ENCODE peak calls at places on chromosomes 12 and 14, in four cellular contexts. E, K, O and P are unnamed samples.

GRCh38 chr14:59454131-59454530 is 11.0 kb downstream of the GPR135 start:
- DNase-seq in E (peak; percentile 94), K (peak; percentile 34), O (no peak), P (no peak)

GRCh38 chr14:79165460-79166080 is 995.4 kb downstream of the NRXN3 start:
- DNase-seq in E (no peak), K (no peak), O (no peak), P (no peak)

GRCh38 chr12:65740506-65740872 is 83.8 kb upstream of the HMGA2 start:
- DNase-seq in E (no peak), K (no peak), O (no peak), P (no peak)

GRCh38 chr14:61620130-61620946 is 75.0 kb upstream of the HIF1A start:
- DNase-seq in E (peak; percentile 56), K (no peak), O (no peak), P (no peak)

GRCh38 chr14:80930836-80931389 is 10.6 kb downstream of the CEP128 start:
- DNase-seq in E (peak; percentile 77), K (no peak), O (no peak), P (no peak)

GRCh38 chr12:72057330-72057911 is 118.8 kb downstream of the TPH2 start:
- DNase-seq in E (no peak), K (no peak), O (no peak), P (no peak)

GRCh38 chr14:32710351-32711102 is 228.2 kb upstream of the NPAS3 start:
- DNase-seq in E (no peak), K (no peak), O (no peak), P (no peak)

GRCh38 chr12:109597795-109598427 is 24.3 kb downstream of the MVK start:
- DNase-seq in E (peak; percentile 91), K (peak; percentile 91), O (peak; percentile 83), P (peak; percentile 86)

GRCh38 chr12:27382126-27382795 is 49.6 kb downstream of the BMAL2 start:
- DNase-seq in E (peak; percentile 33), K (no peak), O (no peak), P (no peak)

GRCh38 chr14:68569970-68570409 is 222.9 kb downstream of the ZFP36L1 start:
- DNase-seq in E (peak; percentile 37), K (peak; percentile 25), O (no peak), P (no peak)

GRCh38 chr14:56044196-56044595 is 74.0 kb upstream of the PELI2 start:
- DNase-seq in E (no peak), K (no peak), O (no peak), P (no peak)

GRCh38 chr12:54161481-54162437 is 27.0 kb downstream of the SMUG1 start:
- DNase-seq in E (no peak), K (no peak), O (no peak), P (no peak)

GRCh38 chr12:111953455-111953854 is 59.5 kb downstream of the TMEM116 start:
- DNase-seq in E (no peak), K (no peak), O (no peak), P (no peak)

GRCh38 chr14:104544362-104544761 is 35.2 kb upstream of the C14orf180 start:
- DNase-seq in E (no peak), K (peak; percentile 5), O (no peak), P (no peak)

GRCh38 chr14:98412431-98412830 is 859.6 kb downstream of the BCL11B start:
- DNase-seq in E (no peak), K (no peak), O (no peak), P (no peak)

GRCh38 chr14:92437729-92438280 is 75.8 kb upstream of the RIN3 start:
- DNase-seq in E (no peak), K (no peak), O (no peak), P (no peak)

GRCh38 chr14:64834965-64835364 is 44.7 kb downstream of the SPTB start:
- DNase-seq in E (no peak), K (no peak), O (no peak), P (no peak)

GRCh38 chr12:12562016-12562483 is 613 bp downstream of the DUSP16 start:
- DNase-seq in E (peak; percentile 4), K (peak; percentile 46), O (peak; percentile 31), P (peak; percentile 36)

DNA sequence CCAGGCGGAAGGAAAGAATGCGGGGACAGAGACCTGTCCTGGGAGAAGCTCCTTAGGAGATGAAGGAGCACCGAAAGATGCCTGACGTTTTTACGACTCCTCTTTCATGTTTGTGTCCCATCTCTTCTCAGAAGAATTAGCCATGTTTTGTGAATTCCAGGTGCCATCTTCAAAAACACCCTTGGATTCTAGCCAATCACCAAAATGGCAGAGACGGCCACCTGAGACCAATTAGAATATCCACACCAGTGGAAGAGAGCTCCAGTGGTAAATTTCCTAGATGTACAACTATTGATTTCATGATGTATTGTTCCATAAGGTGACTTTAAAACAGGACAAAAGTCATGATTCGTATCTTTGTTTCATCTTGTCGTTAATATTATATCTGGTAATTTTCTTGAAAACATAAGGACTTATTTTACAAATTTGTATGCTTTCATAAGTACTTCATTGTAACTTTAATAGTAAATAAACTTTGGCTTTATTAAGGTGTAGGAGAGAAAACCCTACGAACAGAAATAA is 62.3 kb upstream of the NUDT4 start:
- DNase-seq in E (no peak), K (no peak), O (no peak), P (no peak)
- H3K4me1 ChIP-seq in E (peaks cover 8% of the 10 kb centered on the region), K (no peaks in the 10 kb centered on the region), O (no peaks in the 10 kb centered on the region), P (no peaks in the 10 kb centered on the region)

GRCh38 chr12:48019639-48020265 is 15.5 kb upstream of the COL2A1 start:
- DNase-seq in E (no peak), K (no peak), O (no peak), P (no peak)

GRCh38 chr12:48023386-48023785 is 19.1 kb upstream of the COL2A1 start:
- DNase-seq in E (no peak), K (peak; percentile 61), O (no peak), P (peak; percentile 56)

GRCh38 chr12:48022180-48022521 is 17.9 kb upstream of the COL2A1 start:
- DNase-seq in E (no peak), K (no peak), O (no peak), P (no peak)

GRCh38 chr12:48022676-48023385 is 18.6 kb upstream of the COL2A1 start:
- DNase-seq in E (peak; percentile 78), K (no peak), O (no peak), P (no peak)

DNA sequence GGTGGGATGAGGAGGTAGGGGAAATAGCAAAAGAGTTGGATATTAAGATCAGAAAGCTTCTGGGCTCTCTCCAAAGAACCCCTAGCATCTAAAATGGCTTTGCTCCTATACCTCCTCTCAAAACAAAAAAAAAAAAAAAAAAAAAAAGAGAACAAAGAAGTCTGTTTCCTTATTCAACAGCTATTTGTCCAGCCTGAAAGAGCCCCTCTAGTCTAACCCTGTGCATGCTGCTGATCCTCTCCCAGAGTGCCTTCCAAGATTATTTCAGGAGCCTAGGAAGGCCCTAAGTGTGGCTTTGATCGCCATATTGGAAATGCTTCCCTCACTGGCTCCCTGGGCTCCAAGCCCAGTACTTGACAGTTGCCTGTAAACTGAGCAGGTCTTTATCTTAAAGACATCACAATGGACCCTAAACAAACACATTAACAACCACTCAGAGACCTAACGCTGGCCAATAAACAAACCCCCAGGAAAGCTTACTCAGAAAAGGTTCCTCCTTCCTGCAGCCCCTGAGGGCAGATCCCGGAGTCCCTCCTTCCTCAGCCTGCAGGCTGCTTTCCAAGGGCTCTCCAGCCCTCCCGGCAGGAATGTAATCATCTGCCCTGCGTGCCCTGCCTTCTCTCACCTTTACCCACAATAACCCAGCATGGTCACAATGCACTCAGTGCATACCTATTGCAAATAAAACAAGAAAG is 17.4 kb upstream of the COL2A1 start:
- DNase-seq in E (peak; percentile 98), K (no peak), O (peak; percentile 53), P (no peak)
- TF ChIP-seq CTCF in E (no peak), K (no peak), O (no peak), P (no peak)

DNA sequence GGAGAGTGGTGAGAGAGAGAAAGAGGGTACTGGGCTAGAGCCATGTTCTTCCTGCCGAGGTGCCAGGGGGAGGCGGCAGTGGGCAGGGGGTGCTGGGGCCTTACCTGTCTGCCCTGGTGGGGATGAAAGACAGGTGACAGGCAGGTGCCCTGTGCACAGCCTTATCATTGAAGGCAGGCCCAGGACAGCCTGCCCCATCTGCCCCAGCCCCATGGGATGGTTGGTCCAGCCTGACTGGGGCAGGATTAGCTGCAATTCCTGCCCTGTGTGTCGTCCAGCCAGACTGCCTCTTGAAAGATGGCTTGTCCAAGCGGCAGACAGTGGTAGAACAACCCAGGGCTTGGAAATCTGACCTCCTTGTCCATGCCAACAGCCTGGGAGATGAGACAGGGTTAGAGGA is 67.2 kb downstream of the TSPAN11 start:
- DNase-seq in E (no peak), K (no peak), O (no peak), P (no peak)
- H3K4me1 ChIP-seq in E (peaks cover 12% of the 10 kb centered on the region), K (no peaks in the 10 kb centered on the region), O (no peaks in the 10 kb centered on the region), P (no peaks in the 10 kb centered on the region)

GRCh38 chr12:40376533-40377267 is 151.9 kb downstream of the LRRK2 start:
- DNase-seq in E (no peak), K (no peak), O (no peak), P (no peak)

GRCh38 chr12:40378721-40379120 is 153.9 kb downstream of the LRRK2 start:
- DNase-seq in E (no peak), K (no peak), O (no peak), P (no peak)

DNA sequence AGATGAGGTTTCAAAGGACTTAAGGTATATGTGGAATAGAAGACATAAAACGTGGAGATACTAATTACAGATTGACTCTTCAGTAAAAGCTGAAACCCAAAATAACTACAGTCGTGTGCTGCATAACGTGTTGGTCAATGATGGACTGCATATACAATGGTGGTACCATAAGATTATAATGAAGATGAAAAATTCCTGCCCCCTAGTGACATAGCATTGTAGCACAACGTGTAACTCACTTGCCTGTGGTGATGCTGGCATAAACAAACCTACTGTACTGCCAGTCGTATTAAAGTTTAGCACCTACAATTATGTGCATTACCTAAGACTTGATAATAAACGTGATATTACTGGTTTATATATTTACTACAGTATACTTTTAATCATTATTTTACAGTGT is 150.3 kb downstream of the LRRK2 start:
- DNase-seq in E (peak; percentile 20), K (no peak), O (no peak), P (no peak)
- TF ChIP-seq CTCF in E (peak; percentile 55), K (no peak), O (no peak), P (peak; percentile 16)

GRCh38 chr12:79678306-79678705 is 12.5 kb downstream of the PAWR start:
- DNase-seq in E (peak; percentile 35), K (no peak), O (no peak), P (no peak)

GRCh38 chr12:79677667-79678066 is 13.1 kb downstream of the PAWR start:
- DNase-seq in E (no peak), K (no peak), O (no peak), P (no peak)

GRCh38 chr12:79682593-79682992 is 8.2 kb downstream of the PAWR start:
- DNase-seq in E (no peak), K (no peak), O (no peak), P (no peak)

GRCh38 chr12:79681008-79681590 is 9.7 kb downstream of the PAWR start:
- DNase-seq in E (peak; percentile 80), K (no peak), O (no peak), P (no peak)

GRCh38 chr12:79680051-79680450 is 10.7 kb downstream of the PAWR start:
- DNase-seq in E (no peak), K (no peak), O (no peak), P (no peak)
- H3K4me1 ChIP-seq in E (peaks cover 52% of the 10 kb centered on the region), K (no peaks in the 10 kb centered on the region), O (peaks cover 5% of the 10 kb centered on the region), P (peaks cover 4% of the 10 kb centered on the region)